ENCODE peak calls at places on chromosomes 7 and 10, in four cellular contexts. V is cardiac muscle cell, I is keratinocyte, Q is transverse colon. X is an unnamed sample.

GRCh38 chr7:5671053-5671452 is 110.4 kb downstream of the RNF216 start:
- DNase-seq in V (no peak), I (no peak), Q (no peak), X (peak; percentile 43)

GRCh38 chr10:16944081-16944922 is 127.1 kb upstream of the RSU1 start:
- DNase-seq in V (peak; percentile 54), I (no peak), Q (no peak), X (no peak)

GRCh38 chr7:28298870-28299484 is 113.3 kb upstream of the CREB5 start:
- DNase-seq in V (peak; percentile 66), I (no peak), Q (no peak), X (peak; percentile 63)

GRCh38 chr10:132232553-132232949 is 45.8 kb downstream of the DPYSL4 start:
- DNase-seq in V (no peak), I (no peak), Q (no peak), X (no peak)

GRCh38 chr7:14294637-14295036 is 305.2 kb upstream of the ETV1 start:
- DNase-seq in V (no peak), I (no peak), Q (no peak), X (no peak)

GRCh38 chr10:3850999-3851937 is 66.3 kb upstream of the KLF6 start:
- DNase-seq in V (peak; percentile 63), I (peak; percentile 56), Q (no peak), X (no peak)

GRCh38 chr10:78359641-78360091 is 326.0 kb downstream of the RPS24 start:
- DNase-seq in V (no peak), I (no peak), Q (no peak), X (no peak)

GRCh38 chr10:88253622-88254021 is 329.5 kb downstream of the RNLS start:
- DNase-seq in V (no peak), I (no peak), Q (no peak), X (no peak)

GRCh38 chr7:132318338-132319318 is 257.6 kb downstream of the PLXNA4 start:
- DNase-seq in V (peak; percentile 92), I (peak; percentile 49), Q (peak; percentile 85), X (peak; percentile 88)

GRCh38 chr7:112791465-112792168 is 1.4 kb upstream of the TMEM168 start:
- DNase-seq in V (no peak), I (no peak), Q (no peak), X (no peak)

GRCh38 chr7:131012477-131013031 is 278.5 kb upstream of the KLF14 start:
- DNase-seq in V (no peak), I (no peak), Q (no peak), X (no peak)

GRCh38 chr7:143321242-143321641 is 5.3 kb downstream of the CLCN1 start:
- DNase-seq in V (no peak), I (no peak), Q (no peak), X (no peak)

GRCh38 chr7:155645652-155646051 is 1.2 kb downstream of the RBM33 start:
- DNase-seq in V (no peak), I (no peak), Q (no peak), X (no peak)

GRCh38 chr7:74203157-74203556 is 6.6 kb upstream of the LAT2 start:
- DNase-seq in V (peak; percentile 73), I (no peak), Q (peak; percentile 39), X (peak; percentile 53)

GRCh38 chr10:30160431-30160982 is 101.1 kb upstream of the JCAD start:
- DNase-seq in V (peak; percentile 25), I (no peak), Q (no peak), X (no peak)

GRCh38 chr7:81162771-81163525 is 244.1 kb upstream of the SEMA3C start:
- DNase-seq in V (no peak), I (no peak), Q (no peak), X (no peak)

GRCh38 chr7:18610331-18610948 is 114.9 kb downstream of the HDAC9 start:
- DNase-seq in V (peak; percentile 53), I (no peak), Q (no peak), X (peak; percentile 25)

GRCh38 chr10:75191821-75192568 is 18.6 kb upstream of the VDAC2 start:
- DNase-seq in V (peak; percentile 94), I (no peak), Q (peak; percentile 64), X (peak; percentile 58)

GRCh38 chr10:44300666-44301649 is 83.9 kb downstream of the CXCL12 start:
- DNase-seq in V (peak; percentile 70), I (peak; percentile 100), Q (no peak), X (no peak)

GRCh38 chr10:63219749-63220148 is 86.6 kb downstream of the NRBF2 start:
- DNase-seq in V (no peak), I (no peak), Q (no peak), X (no peak)
- H3K4me1 ChIP-seq in V (peaks cover 15% of the 10 kb centered on the region), I (no peaks in the 10 kb centered on the region), Q (peaks cover 23% of the 10 kb centered on the region), X (no peaks in the 10 kb centered on the region)

DNA sequence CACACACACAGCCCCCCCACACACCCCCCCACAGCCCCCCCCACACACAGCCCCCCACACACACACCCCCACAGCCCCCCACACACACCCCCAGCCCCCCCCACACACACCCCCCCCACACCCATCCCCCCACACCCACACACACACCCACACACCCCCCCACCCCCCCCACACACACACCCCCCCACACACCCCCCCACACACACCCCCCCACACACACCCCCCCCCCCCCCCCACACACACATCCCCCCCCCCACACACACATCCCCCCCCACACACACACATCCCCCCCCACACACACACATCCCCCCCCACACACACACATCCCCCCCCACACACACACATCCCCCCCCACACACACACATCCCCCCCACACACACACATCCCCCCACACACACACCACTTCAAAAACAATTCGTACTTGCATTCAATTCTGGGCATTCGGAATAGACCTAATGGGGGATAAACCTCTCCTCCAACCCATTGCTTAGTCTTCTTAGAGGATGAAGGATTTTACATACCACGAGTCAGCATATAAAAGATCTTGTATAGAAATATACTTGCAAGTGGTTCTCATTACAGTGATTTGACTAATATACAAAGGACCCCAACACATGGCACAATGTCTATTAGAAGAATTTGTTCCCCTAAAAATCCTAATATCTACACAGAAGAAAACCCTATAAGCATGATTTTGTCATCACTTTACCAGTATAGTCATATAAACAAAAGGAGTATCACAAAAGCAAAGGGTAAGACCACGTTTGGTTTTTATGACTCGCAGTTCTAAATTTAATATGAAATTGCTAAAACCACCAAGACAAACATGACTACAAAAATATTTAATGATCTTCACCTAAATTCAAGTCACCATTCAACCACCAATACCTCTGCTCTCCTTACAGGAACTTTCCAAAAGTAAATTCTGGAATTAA is 80.9 kb downstream of the DIP2C start:
- DNase-seq in V (peak; percentile 45), I (no peak), Q (no peak), X (no peak)
- H3K27ac ChIP-seq in V (no peak overlapping the region), I (no peak overlapping the region), Q (peak overlapping the region; percentile 44), X (no peak overlapping the region)

GRCh38 chr7:25844109-25844915 is 307.7 kb upstream of the NFE2L3 start:
- DNase-seq in V (peak; percentile 87), I (no peak), Q (no peak), X (no peak)

GRCh38 chr7:25846722-25847121 is 305.3 kb upstream of the NFE2L3 start:
- DNase-seq in V (peak; percentile 96), I (no peak), Q (peak; percentile 56), X (peak; percentile 73)

GRCh38 chr7:25847331-25848070 is 304.5 kb upstream of the NFE2L3 start:
- DNase-seq in V (peak; percentile 56), I (no peak), Q (no peak), X (no peak)

GRCh38 chr7:25843467-25843866 is 308.5 kb upstream of the NFE2L3 start:
- DNase-seq in V (no peak), I (no peak), Q (no peak), X (no peak)

GRCh38 chr7:25845341-25845923 is 306.6 kb upstream of the NFE2L3 start:
- DNase-seq in V (no peak), I (no peak), Q (no peak), X (no peak)
- H3K4me1 ChIP-seq in V (peaks cover 64% of the 10 kb centered on the region), I (no peaks in the 10 kb centered on the region), Q (peaks cover under 1% of the 10 kb centered on the region), X (peaks cover 43% of the 10 kb centered on the region)

GRCh38 chr7:63899691-63900393 is 98.8 kb upstream of the ZNF722 start:
- DNase-seq in V (no peak), I (no peak), Q (peak; percentile 29), X (peak; percentile 95)

DNA sequence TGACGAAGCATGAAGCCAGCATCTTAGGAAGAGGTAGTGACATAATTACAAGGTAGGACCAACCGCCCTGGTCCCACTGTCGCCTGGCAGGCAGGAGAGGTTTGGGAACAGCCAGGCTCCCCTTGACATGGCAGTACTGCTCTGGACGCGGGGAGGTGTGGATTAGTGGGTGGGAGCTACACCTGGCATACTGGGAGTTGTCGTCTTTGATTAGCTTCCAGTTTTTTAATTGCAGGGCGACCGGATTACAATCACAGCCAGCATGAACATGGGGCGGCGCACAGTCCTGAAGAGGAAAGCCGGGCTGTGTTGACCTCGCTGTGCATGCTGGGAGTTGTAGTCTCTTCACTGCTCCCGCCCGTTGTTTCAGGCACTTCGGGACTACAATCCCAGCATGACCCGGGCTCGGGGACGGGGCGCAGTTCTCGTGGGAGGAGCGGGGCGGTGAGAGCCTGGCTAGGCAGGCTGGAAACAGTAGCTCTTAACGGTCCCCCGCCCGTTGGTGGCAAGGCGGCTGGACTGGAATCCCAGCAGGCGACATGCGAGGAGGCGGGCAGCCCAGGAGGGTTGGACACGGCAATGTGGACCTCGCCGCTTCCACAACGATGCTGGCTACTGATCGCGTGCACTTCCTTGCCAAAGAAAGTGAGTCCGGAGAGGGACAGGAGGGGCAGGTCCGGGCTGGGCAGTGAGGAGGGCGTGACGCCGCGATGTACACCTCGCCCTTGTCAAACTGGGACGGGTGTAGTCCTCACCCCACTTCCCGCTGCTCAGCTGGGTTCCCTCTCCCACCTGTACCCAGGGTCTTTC is 98.0 kb upstream of the ZNF722 start:
- DNase-seq in V (peak; percentile 1), I (no peak), Q (peak; percentile 67), X (peak; percentile 99)
- H3K27ac ChIP-seq in V (no peak overlapping the region), I (no peak overlapping the region), Q (peak overlapping the region; percentile 76), X (peak overlapping the region; percentile 39)

DNA sequence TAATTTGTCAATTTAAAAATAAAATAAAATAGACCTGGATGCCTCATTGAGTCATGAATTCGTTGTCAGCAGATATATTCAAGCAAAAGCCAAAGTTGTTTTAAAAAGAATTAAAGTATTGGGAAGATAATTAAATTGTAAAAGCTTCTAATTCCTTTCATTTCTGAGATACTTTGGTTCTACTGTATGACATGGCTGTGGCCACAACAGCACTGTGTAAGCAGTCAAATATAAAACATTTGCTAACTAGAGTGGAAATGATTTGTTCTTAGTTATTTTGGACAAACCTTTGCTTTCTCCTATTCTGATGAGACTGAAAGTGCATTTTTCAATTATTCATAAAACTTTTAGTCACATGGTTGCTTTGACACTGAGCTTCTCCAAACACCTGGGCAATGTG is 143.6 kb upstream of the FAM13C start:
- DNase-seq in V (no peak), I (no peak), Q (no peak), X (no peak)
- H3K4me1 ChIP-seq in V (no peaks in the 10 kb centered on the region), I (no peaks in the 10 kb centered on the region), Q (no peaks in the 10 kb centered on the region), X (no peaks in the 10 kb centered on the region)

GRCh38 chr7:47290867-47291266 is 291.0 kb downstream of the TNS3 start:
- DNase-seq in V (no peak), I (no peak), Q (no peak), X (no peak)
- H3K27ac ChIP-seq in V (no peak overlapping the region), I (peak overlapping the region; percentile 75), Q (peak overlapping the region; percentile 19), X (no peak overlapping the region)

GRCh38 chr10:74027702-74028101 is 29.8 kb downstream of the VCL start:
- DNase-seq in V (no peak), I (no peak), Q (no peak), X (no peak)
- H3K4me1 ChIP-seq in V (peaks cover 16% of the 10 kb centered on the region), I (peaks cover 17% of the 10 kb centered on the region), Q (peaks cover 14% of the 10 kb centered on the region), X (peaks cover 52% of the 10 kb centered on the region)